ENCODE peak calls at places on chromosomes 7 and 10, in eight cellular contexts. L is kidney epithelial cell, H is iris pigment epithelial cell, K is tibial nerve, S is NCI-H2081, A is A549, D is Kasumi-1, V is neural crest cell. Q is an unnamed sample.

GRCh38 chr7:74502216-74502891 is 48.6 kb downstream of the GTF2IRD1 start:
- DNase-seq in L (no peak), K (no peak), H (no peak), D (no peak), V (no peak), S (peak), A (no peak), Q (peak)

GRCh38 chr7:157760004-157760730 is 423.4 kb downstream of the DNAJB6 start:
- DNase-seq in A (peak), V (no peak), S (no peak), K (no peak), L (no peak), H (no peak), D (peak), Q (no peak)

GRCh38 chr7:70681847-70682350 is 450.0 kb upstream of the GALNT17 start:
- DNase-seq in L (no peak), H (no peak), D (no peak), S (no peak), K (no peak), A (no peak), V (no peak), Q (no peak)

GRCh38 chr7:108079291-108080057 is 50.7 kb downstream of the LAMB4 start:
- DNase-seq in V (no peak), D (no peak), K (no peak), L (no peak), H (peak), S (no peak), A (no peak), Q (no peak)

GRCh38 chr7:129933627-129934026 is 19.1 kb downstream of the UBE2H start:
- DNase-seq in S (no peak), K (no peak), V (no peak), D (no peak), A (no peak), L (no peak), H (no peak), Q (no peak)

GRCh38 chr10:111129348-111129747 is 52.5 kb downstream of the ADRA2A start:
- DNase-seq in V (no peak), S (no peak), D (no peak), A (no peak), H (no peak), L (no peak), K (no peak), Q (no peak)

GRCh38 chr10:17123961-17124360 is 5.7 kb downstream of the CUBN start:
- DNase-seq in A (no peak), L (no peak), S (no peak), D (no peak), H (no peak), V (no peak), K (no peak), Q (no peak)

GRCh38 chr10:132591166-132591971 is 53.8 kb downstream of the INPP5A start:
- DNase-seq in A (peak), H (peak), S (no peak), V (no peak), K (no peak), L (no peak), D (no peak), Q (no peak)

GRCh38 chr10:69749180-69750010 is 52.3 kb upstream of the COL13A1 start:
- DNase-seq in D (no peak), S (no peak), K (no peak), L (no peak), H (no peak), A (no peak), V (no peak), Q (no peak)

GRCh38 chr10:30857803-30858202 is 173.9 kb downstream of the ZNF438 start:
- DNase-seq in L (no peak), D (peak), A (no peak), V (no peak), H (peak), S (no peak), K (peak), Q (no peak)

GRCh38 chr7:30559566-30559965 is 35.1 kb upstream of the GARS1 start:
- DNase-seq in L (no peak), A (no peak), S (no peak), K (no peak), D (no peak), H (no peak), V (no peak), Q (peak)

GRCh38 chr7:18499407-18500197 is 4.1 kb downstream of the HDAC9 start:
- DNase-seq in S (peak), H (no peak), K (no peak), D (no peak), V (no peak), A (no peak), L (no peak), Q (no peak)

GRCh38 chr7:120273476-120273975 is 551 bp downstream of the KCND2 start:
- DNase-seq in S (peak), V (peak), A (peak), L (no peak), D (no peak), K (no peak), H (peak), Q (no peak)

GRCh38 chr10:15369642-15370211 is 1.4 kb downstream of the FAM171A1 start:
- DNase-seq in H (peak), S (peak), K (no peak), V (peak), D (no peak), L (no peak), A (no peak), Q (no peak)

GRCh38 chr10:19466709-19467108 is 349.5 kb upstream of the PLXDC2 start:
- DNase-seq in D (no peak), H (no peak), L (no peak), V (no peak), A (no peak), K (no peak), S (no peak), Q (no peak)

GRCh38 chr10:34816067-34817002 is 1.2 kb upstream of the PARD3 start:
- DNase-seq in A (peak), D (peak), V (peak), L (no peak), K (no peak), H (peak), S (no peak), Q (peak)

GRCh38 chr7:106029941-106030340 is 66.9 kb downstream of the CDHR3 start:
- DNase-seq in K (no peak), A (no peak), D (no peak), S (no peak), V (no peak), L (no peak), H (no peak), Q (no peak)

GRCh38 chr7:29596593-29597178 is 33.1 kb downstream of the PRR15 start:
- DNase-seq in A (no peak), L (no peak), D (no peak), S (no peak), V (no peak), H (no peak), K (no peak), Q (no peak)

GRCh38 chr10:76581685-76582084 is 1055.9 kb downstream of the KCNMA1 start:
- DNase-seq in S (no peak), L (no peak), H (no peak), K (no peak), V (no peak), A (no peak), D (no peak), Q (no peak)

GRCh38 chr7:138595454-138595853 is 105.7 kb downstream of the SVOPL start:
- DNase-seq in A (no peak), S (no peak), K (no peak), V (no peak), D (no peak), H (no peak), L (no peak), Q (no peak)

GRCh38 chr7:16318989-16319915 is 102.1 kb downstream of the CRPPA start:
- DNase-seq in L (no peak), K (no peak), D (no peak), H (peak), A (peak), V (no peak), S (no peak), Q (no peak)

GRCh38 chr10:14089556-14090297 is 241.0 kb downstream of the FRMD4A start:
- DNase-seq in V (no peak), S (no peak), D (no peak), A (no peak), L (no peak), K (no peak), H (no peak), Q (no peak)

GRCh38 chr7:149440222-149440621 is 20.6 kb downstream of the ZNF777 start:
- DNase-seq in S (no peak), K (no peak), H (peak), L (no peak), D (no peak), A (no peak), V (no peak), Q (no peak)

GRCh38 chr7:130037703-130038102 is 13.5 kb downstream of the ZC3HC1 start:
- DNase-seq in S (no peak), V (no peak), H (peak), A (peak), D (peak), L (no peak), K (no peak), Q (no peak)

GRCh38 chr7:367351-367841 is 77.4 kb downstream of the FOXL3 start:
- DNase-seq in V (no peak), K (no peak), S (no peak), A (no peak), D (no peak), L (no peak), H (no peak), Q (no peak)

GRCh38 chr10:91798736-91799579 is 732 bp downstream of the TNKS2 start:
- DNase-seq in L (peak), K (no peak), V (no peak), H (peak), D (peak), S (peak), A (peak), Q (no peak)

GRCh38 chr7:85186083-85186520 is 754 bp downstream of the SEMA3D start:
- DNase-seq in D (peak), H (peak), S (peak), K (no peak), A (peak), L (no peak), V (peak), Q (peak)

GRCh38 chr7:36570508-36571219 is 153.6 kb downstream of the AOAH start:
- DNase-seq in L (no peak), V (no peak), D (no peak), A (no peak), H (no peak), S (no peak), K (no peak), Q (no peak)

GRCh38 chr10:134743-135600 is at the start of gene ZMYND11:
- DNase-seq in D (peak), K (peak), V (peak), H (peak), S (peak), A (peak), L (no peak), Q (peak)

GRCh38 chr7:67105382-67105781 is 108.7 kb downstream of the TYW1 start:
- DNase-seq in V (no peak), H (peak), A (no peak), L (no peak), K (no peak), S (no peak), D (peak), Q (no peak)

GRCh38 chr10:43151371-43151770 is 13.1 kb downstream of the CSGALNACT2 start:
- DNase-seq in A (no peak), D (no peak), L (no peak), H (no peak), K (no peak), S (no peak), V (no peak), Q (no peak)

GRCh38 chr10:122030200-122030552 is 41.2 kb downstream of the TACC2 start:
- DNase-seq in V (no peak), L (no peak), S (no peak), D (no peak), A (peak), K (no peak), H (no peak), Q (no peak)

GRCh38 chr10:28171468-28172235 is 131.2 kb downstream of the MPP7 start:
- DNase-seq in H (peak), S (no peak), A (no peak), L (no peak), V (no peak), D (no peak), K (no peak), Q (no peak)

GRCh38 chr10:61733358-61733940 is 70.7 kb downstream of the CABCOCO1 start:
- DNase-seq in V (peak), L (no peak), H (peak), A (peak), S (peak), K (no peak), D (peak), Q (no peak)

GRCh38 chr7:15828881-15829280 is 142.4 kb upstream of the MEOX2 start:
- DNase-seq in D (no peak), A (no peak), V (no peak), H (no peak), S (no peak), K (no peak), L (no peak), Q (no peak)

GRCh38 chr7:79741684-79742083 is 288.2 kb upstream of the MAGI2 start:
- DNase-seq in K (no peak), H (no peak), L (no peak), D (no peak), S (no peak), V (no peak), A (peak), Q (no peak)

GRCh38 chr7:96004598-96004997 is 232.2 kb downstream of the DYNC1I1 start:
- DNase-seq in D (no peak), K (no peak), V (no peak), A (no peak), L (no peak), S (no peak), H (no peak), Q (no peak)